ENCODE peak calls at places on chromosome 20, in eight cellular contexts. V is tibial nerve, M is foreskin keratinocyte, A is GM23248, J is transverse colon, S is HCT116, W is stomach, N is right lobe of liver. P is an unnamed sample. For H3K4me1, the result is how much of the 10 kb centered on the place peaks cover.

GRCh38 chr20:62470003-62470402 is 5.8 kb downstream of the GATA5 start:
- DNase-seq in V (no peak), M (no peak), J (no peak), S (no peak), N (no peak), W (peak), A (no peak), P (no peak)

GRCh38 chr20:35398660-35399144 is 13.1 kb downstream of the UQCC1 start:
- DNase-seq in S (no peak), V (no peak), M (no peak), W (no peak), A (peak), N (no peak), J (no peak), P (no peak)

GRCh38 chr20:39264506-39265172 is 302.5 kb downstream of the DHX35 start:
- DNase-seq in W (peak), A (peak), N (peak), S (peak), M (peak), J (peak), V (peak), P (peak)

GRCh38 chr20:62816879-62817873 is at the start of gene COL9A3:
- DNase-seq in S (no peak), J (no peak), W (no peak), V (no peak), N (no peak), M (no peak), A (peak), P (no peak)

GRCh38 chr20:44805991-44806729 is 4.2 kb downstream of the RIMS4 start:
- DNase-seq in W (no peak), M (no peak), V (peak), S (no peak), J (no peak), A (peak), N (no peak), P (no peak)

GRCh38 chr20:10655723-10656122 is 18.1 kb downstream of the JAG1 start:
- DNase-seq in J (no peak), S (no peak), A (no peak), M (no peak), V (no peak), N (no peak), W (no peak), P (no peak)

GRCh38 chr20:1856419-1856818 is 38.8 kb upstream of the SIRPA start:
- DNase-seq in N (no peak), J (no peak), A (peak), V (no peak), S (no peak), W (no peak), M (no peak), P (no peak)

GRCh38 chr20:12331236-12331635 is 413.5 kb downstream of the BTBD3 start:
- DNase-seq in V (no peak), N (no peak), M (no peak), A (no peak), J (no peak), S (no peak), W (no peak), P (no peak)

GRCh38 chr20:9458075-9458818 is 56.1 kb upstream of the LAMP5 start:
- DNase-seq in V (no peak), A (peak), N (no peak), M (peak), W (peak), S (peak), J (no peak), P (peak)

GRCh38 chr20:48025661-48026060 is 240.4 kb upstream of the SULF2 start:
- DNase-seq in A (peak), N (no peak), J (no peak), S (no peak), V (no peak), W (no peak), M (peak), P (no peak)

GRCh38 chr20:23234311-23235078 is 116.1 kb upstream of the NXT1 start:
- DNase-seq in W (no peak), A (peak), M (no peak), V (no peak), S (no peak), J (no peak), N (no peak), P (no peak)
- H3K27ac ChIP-seq in W (no peak), A (peak), M (no peak), V (no peak), S (no peak), J (no peak), N (no peak), P (no peak)

GRCh38 chr20:59547596-59547995 is 56.7 kb upstream of the PHACTR3 start:
- DNase-seq in S (no peak), V (no peak), W (no peak), M (no peak), N (no peak), A (no peak), J (no peak), P (no peak)
- H3K4me1 ChIP-seq in S (under half), V (under half), W (under half), M (under half), N (under half), A (under half), J (under half), P (under half)

GRCh38 chr20:51163996-51164600 is 141.2 kb upstream of the KCNG1 start:
- DNase-seq in N (no peak), S (no peak), W (no peak), M (no peak), V (no peak), J (no peak), A (no peak), P (no peak)
- H3K27ac ChIP-seq in N (no peak), S (no peak), W (no peak), M (no peak), V (no peak), J (no peak), A (no peak), P (no peak)

DNA sequence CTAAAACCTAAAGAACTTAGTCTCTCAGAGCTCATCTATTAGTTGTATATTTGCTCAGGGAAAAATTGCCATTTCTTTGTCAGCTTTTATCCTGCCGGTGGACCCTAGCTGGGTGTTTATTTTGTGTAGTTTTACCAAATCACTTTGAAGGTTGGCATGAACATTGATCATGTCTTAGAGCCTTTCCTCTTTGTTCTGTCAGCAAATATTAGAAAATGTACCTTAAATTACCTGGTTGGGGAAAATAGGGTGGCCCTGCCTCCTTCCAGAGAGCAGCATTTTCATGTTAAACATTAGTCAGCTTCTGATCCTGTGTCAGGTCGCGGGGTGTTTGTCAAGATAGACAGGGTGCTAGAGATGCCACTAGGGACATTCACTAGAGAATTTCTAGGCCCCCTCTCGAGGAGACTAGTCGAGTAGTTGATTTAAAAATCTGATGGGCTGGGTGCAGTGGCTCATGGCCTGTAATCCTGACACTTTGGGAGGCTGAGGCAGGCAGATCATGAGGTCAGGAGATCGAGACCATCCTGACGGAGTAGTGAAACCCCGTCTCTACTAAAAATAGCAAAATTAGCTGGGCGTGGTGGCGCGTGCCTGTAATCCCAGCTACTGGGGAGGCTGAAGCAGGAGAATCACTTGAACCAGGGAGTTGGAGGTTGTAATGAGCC is 11.2 kb downstream of the RALY start:
- DNase-seq in A (no peak), W (no peak), N (no peak), J (no peak), S (no peak), M (no peak), V (no peak), P (no peak)
- H3K4me1 ChIP-seq in A (under half), W (half or more), N (under half), J (under half), S (under half), M (under half), V (under half), P (half or more)

GRCh38 chr20:34037121-34037520 is 43.4 kb downstream of the RALY start:
- DNase-seq in J (no peak), W (peak), S (no peak), V (no peak), A (peak), N (no peak), M (no peak), P (no peak)
- H3K27ac ChIP-seq in J (no peak), W (no peak), S (no peak), V (no peak), A (peak), N (no peak), M (no peak), P (no peak)

DNA sequence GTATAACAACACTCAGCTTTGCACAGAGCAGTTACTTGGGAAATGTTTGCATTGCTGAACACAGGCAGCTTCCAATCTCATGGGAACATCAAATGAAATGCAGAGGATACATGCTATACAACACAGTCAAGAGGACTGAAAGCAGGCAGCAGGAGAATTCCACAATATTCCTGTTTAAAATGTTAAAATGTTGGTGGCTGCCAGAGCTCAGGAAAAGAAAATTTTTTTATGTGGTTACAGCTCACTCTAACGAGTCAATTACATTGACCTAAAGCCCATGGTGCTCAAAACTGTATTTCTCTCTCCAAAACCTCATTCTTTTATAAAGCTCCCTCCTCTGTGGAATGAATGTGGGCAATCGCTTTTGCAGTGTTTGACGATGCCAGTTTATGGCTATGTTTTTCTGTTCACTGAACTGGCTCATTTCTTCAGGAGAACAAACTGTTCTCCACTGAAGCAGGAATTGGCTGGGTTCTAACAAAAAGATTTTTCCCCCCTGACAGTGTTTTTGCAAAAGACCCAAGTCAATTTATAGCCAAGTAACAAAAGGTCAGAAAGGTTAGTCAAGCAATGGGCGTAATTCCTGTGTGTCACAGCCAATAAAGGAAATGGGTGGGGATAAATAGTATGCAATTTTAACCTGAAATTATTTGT is 69.0 kb downstream of the ZHX3 start:
- DNase-seq in A (no peak), M (no peak), W (no peak), V (peak), S (no peak), J (no peak), N (no peak), P (no peak)
- H3K4me1 ChIP-seq in A (under half), M (under half), W (under half), V (under half), S (under half), J (under half), N (under half), P (under half)

DNA sequence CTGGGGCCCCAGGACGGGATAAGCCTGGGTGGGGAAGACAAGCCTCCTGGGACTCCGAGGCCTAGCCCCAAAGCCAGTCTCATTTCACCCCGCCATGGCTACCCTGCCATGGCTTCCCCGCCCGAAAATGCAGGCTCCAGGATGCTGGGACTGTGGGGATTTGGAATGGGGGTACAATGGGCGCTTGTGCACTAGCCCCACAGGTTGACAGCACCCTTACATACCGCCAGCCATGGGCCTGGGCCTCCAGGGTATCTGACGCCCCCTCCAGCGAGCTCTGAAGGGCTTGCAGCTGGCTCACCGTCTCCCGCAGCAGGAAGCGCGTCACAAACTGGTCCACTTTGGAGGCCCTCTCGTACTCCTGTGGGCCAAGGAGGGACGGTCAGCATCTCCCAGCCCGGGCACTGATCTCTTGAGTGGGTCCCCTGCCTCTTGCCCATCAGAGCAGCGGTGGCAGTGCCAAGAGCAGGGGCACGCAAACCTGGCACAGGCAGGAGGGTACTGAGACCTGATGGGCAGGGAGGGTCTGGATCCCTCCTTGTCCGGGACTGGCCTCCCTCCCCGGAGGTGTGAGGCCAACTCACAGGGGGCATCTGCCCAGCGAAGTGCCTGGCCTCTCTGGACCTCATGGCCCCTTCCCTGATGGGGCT is 2.0 kb upstream of the C20orf144 start:
- DNase-seq in V (no peak), N (no peak), J (no peak), M (no peak), S (no peak), W (no peak), A (no peak), P (no peak)
- H3K27ac ChIP-seq in V (no peak), N (no peak), J (no peak), M (no peak), S (no peak), W (no peak), A (no peak), P (no peak)

DNA sequence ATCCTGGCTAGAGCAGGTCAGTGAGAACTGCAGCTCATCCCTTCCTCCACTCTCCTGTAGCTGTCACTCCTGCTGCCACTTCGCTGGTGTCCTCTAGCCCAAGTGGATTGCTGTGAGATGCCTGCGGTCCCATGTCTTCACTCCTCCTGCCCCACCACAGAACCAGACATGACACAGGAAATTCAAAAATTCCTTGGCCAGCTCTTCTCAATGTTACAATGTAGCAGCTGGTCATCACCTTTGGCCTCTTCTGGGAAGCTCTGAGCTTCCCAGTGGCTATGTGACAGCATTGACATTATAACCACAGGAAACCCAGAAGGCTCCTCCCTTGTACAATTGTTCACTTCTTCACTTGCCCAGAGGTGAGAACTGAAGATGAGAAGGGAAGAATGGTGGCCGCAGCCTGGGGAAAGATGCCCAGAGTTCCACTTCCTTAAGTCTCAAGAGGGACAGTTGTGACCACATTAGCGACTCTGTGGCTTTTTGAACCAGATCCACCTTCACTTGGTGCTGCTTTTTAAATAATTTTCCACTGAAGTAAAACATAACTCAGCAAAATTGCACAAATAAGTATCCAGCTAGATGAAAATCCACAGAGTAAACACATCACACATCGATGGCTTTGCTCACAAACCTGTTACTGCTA is 76.1 kb upstream of the NAA20 start:
- DNase-seq in A (no peak), W (no peak), V (no peak), S (no peak), N (no peak), M (no peak), J (no peak), P (no peak)
- H3K4me1 ChIP-seq in A (under half), W (under half), V (under half), S (under half), N (under half), M (under half), J (under half), P (under half)

GRCh38 chr20:3237011-3237957 is 1.7 kb downstream of the SLC4A11 start:
- DNase-seq in J (no peak), S (no peak), W (no peak), M (no peak), N (no peak), A (no peak), V (no peak), P (no peak)
- H3K27ac ChIP-seq in J (no peak), S (peak), W (no peak), M (no peak), N (no peak), A (no peak), V (no peak), P (no peak)

GRCh38 chr20:61361501-61361900 is 109.4 kb downstream of the CDH4 start:
- DNase-seq in A (no peak), N (no peak), M (no peak), V (no peak), S (no peak), W (no peak), J (no peak), P (no peak)
- H3K4me1 ChIP-seq in A (under half), N (under half), M (under half), V (under half), S (under half), W (under half), J (under half), P (under half)

P was measured in body of pancreas.